ENCODE peak calls at places on chromosomes 4 and X, in nine cellular contexts. N is stimulated activated CD4-positive, alpha-beta T cell treated with anti-CD3 and anti-CD28 coated beads, Interleukin-4, amount 100 ng/mL, for 4 hours; A is AG09309; Z is RPMI7951; E is GM04504; T is fibroblast of villous mesenchyme; B is H4; P is amygdala; Q is amniotic stem cell. C is an unnamed sample.

GRCh38 chr4:141614878-141615586 is 21.4 kb upstream of the IL15 start:
- DNase-seq in N (no peak), A (no peak), Z (no peak), E (no peak), T (no peak), B (no peak), P (no peak), Q (no peak), C (no peak)

GRCh38 chr4:168832746-168833575 is 177.1 kb downstream of the CBR4 start:
- DNase-seq in N (no peak), A (no peak), Z (peak; percentile 46), E (no peak), T (no peak), B (no peak), P (peak; percentile 46), Q (no peak), C (no peak)

GRCh38 chrX:78327370-78328048 is at the start of gene CYSLTR1:
- DNase-seq in N (no peak), A (no peak), Z (no peak), E (no peak), T (no peak), B (no peak), P (no peak), Q (no peak), C (no peak)

GRCh38 chr4:159444668-159445067 is 341.8 kb downstream of the RAPGEF2 start:
- DNase-seq in N (no peak), A (peak; percentile 23), Z (peak; percentile 46), E (no peak), T (peak; percentile 28), B (peak; percentile 28), P (no peak), Q (no peak), C (no peak)

GRCh38 chr4:16843831-16844508 is 54.5 kb downstream of the LDB2 start:
- DNase-seq in N (no peak), A (peak; percentile 61), Z (peak; percentile 29), E (peak; percentile 53), T (peak; percentile 95), B (peak; percentile 88), P (no peak), Q (peak; percentile 9), C (peak; percentile 11)

GRCh38 chr4:26206981-26207380 is 113.8 kb upstream of the RBPJ start:
- DNase-seq in N (no peak), A (no peak), Z (no peak), E (no peak), T (no peak), B (no peak), P (no peak), Q (no peak), C (no peak)

GRCh38 chrX:11349020-11349419 is 55.8 kb downstream of the AMELX start:
- DNase-seq in N (no peak), A (no peak), Z (no peak), E (no peak), T (no peak), B (no peak), P (no peak), Q (no peak), C (no peak)

GRCh38 chr4:76153356-76153755 is 5.2 kb upstream of the NUP54 start:
- DNase-seq in N (no peak), A (no peak), Z (no peak), E (no peak), T (no peak), B (no peak), P (no peak), Q (no peak), C (no peak)

GRCh38 chrX:153702350-153703035 is 14.8 kb downstream of the SLC6A8 start:
- DNase-seq in N (no peak), A (no peak), Z (no peak), E (no peak), T (no peak), B (no peak), P (no peak), Q (no peak), C (no peak)

GRCh38 chr4:163600731-163601130 is 106.2 kb downstream of the TMA16 start:
- DNase-seq in N (no peak), A (no peak), Z (no peak), E (no peak), T (no peak), B (no peak), P (no peak), Q (no peak), C (no peak)

GRCh38 chr4:116180056-116180690 is 905.2 kb downstream of the TRAM1L1 start:
- DNase-seq in N (no peak), A (no peak), Z (peak; percentile 0), E (no peak), T (peak; percentile 8), B (peak; percentile 15), P (no peak), Q (no peak), C (peak; percentile 1)

GRCh38 chr4:37891221-37892159 is 606 bp downstream of the TBC1D1 start:
- DNase-seq in N (peak; percentile 66), A (no peak), Z (peak; percentile 33), E (no peak), T (no peak), B (no peak), P (no peak), Q (no peak), C (no peak)

GRCh38 chrX:25020391-25021131 is 4.8 kb upstream of the ARX start:
- DNase-seq in N (no peak), A (no peak), Z (no peak), E (no peak), T (no peak), B (no peak), P (no peak), Q (no peak), C (no peak)

GRCh38 chr4:122232633-122233032 is 80.5 kb downstream of the BLTP1 start:
- DNase-seq in N (no peak), A (no peak), Z (no peak), E (no peak), T (no peak), B (no peak), P (no peak), Q (no peak), C (no peak)

GRCh38 chr4:73593631-73594241 is 26.5 kb downstream of the RASSF6 start:
- DNase-seq in N (no peak), A (no peak), Z (peak; percentile 43), E (no peak), T (peak; percentile 52), B (no peak), P (no peak), Q (peak; percentile 23), C (no peak)

GRCh38 chr4:10008208-10009005 is 12.9 kb downstream of the SLC2A9 start:
- DNase-seq in N (no peak), A (no peak), Z (peak; percentile 87), E (no peak), T (no peak), B (peak; percentile 41), P (no peak), Q (no peak), C (no peak)

GRCh38 chr4:2341261-2341841 is 77.1 kb downstream of the ZFYVE28 start:
- DNase-seq in N (no peak), A (no peak), Z (no peak), E (no peak), T (no peak), B (no peak), P (no peak), Q (no peak), C (no peak)

GRCh38 chr4:30714408-30715031 is 5.6 kb upstream of the PCDH7 start:
- DNase-seq in N (no peak), A (no peak), Z (peak; percentile 15), E (no peak), T (peak; percentile 50), B (peak; percentile 70), P (peak; percentile 18), Q (peak; percentile 27), C (no peak)

GRCh38 chr4:141021397-141022194 is 111.7 kb downstream of the RNF150 start:
- DNase-seq in N (no peak), A (no peak), Z (peak; percentile 12), E (no peak), T (no peak), B (no peak), P (no peak), Q (no peak), C (no peak)

GRCh38 chr4:148849581-148849980 is 407.4 kb upstream of the NR3C2 start:
- DNase-seq in N (no peak), A (no peak), Z (no peak), E (no peak), T (no peak), B (no peak), P (no peak), Q (no peak), C (no peak)

GRCh38 chr4:12050357-12050756 is 621.7 kb upstream of the HS3ST1 start:
- DNase-seq in N (no peak), A (no peak), Z (no peak), E (no peak), T (no peak), B (no peak), P (no peak), Q (no peak), C (no peak)

GRCh38 chr4:1466034-1466960 is 60.1 kb upstream of the NKX1-1 start:
- DNase-seq in N (no peak), A (no peak), Z (no peak), E (no peak), T (no peak), B (no peak), P (no peak), Q (no peak), C (no peak)

GRCh38 chrX:136183175-136183574 is 35.8 kb downstream of the FHL1 start:
- DNase-seq in N (no peak), A (no peak), Z (no peak), E (no peak), T (no peak), B (no peak), P (no peak), Q (no peak), C (no peak)

GRCh38 chrX:153327561-153327960 is 6.0 kb upstream of the PNMA6F start:
- DNase-seq in N (no peak), A (no peak), Z (no peak), E (no peak), T (no peak), B (no peak), P (no peak), Q (no peak), C (no peak)

GRCh38 chrX:112669834-112670233 is 9.9 kb downstream of the LHFPL1 start:
- DNase-seq in N (no peak), A (no peak), Z (no peak), E (no peak), T (no peak), B (no peak), P (no peak), Q (no peak), C (no peak)

GRCh38 chr4:137414802-137415201 is 117.5 kb downstream of the PCDH18 start:
- DNase-seq in N (no peak), A (no peak), Z (no peak), E (no peak), T (no peak), B (no peak), P (no peak), Q (no peak), C (no peak)

GRCh38 chr4:55887594-55887993 is 34.1 kb downstream of the EXOC1 start:
- DNase-seq in N (no peak), A (no peak), Z (no peak), E (no peak), T (no peak), B (no peak), P (no peak), Q (no peak), C (no peak)

GRCh38 chrX:7330971-7331746 is 183.2 kb upstream of the PUDP start:
- DNase-seq in N (no peak), A (peak; percentile 91), Z (peak; percentile 6), E (peak; percentile 90), T (peak; percentile 91), B (no peak), P (peak; percentile 2), Q (peak; percentile 37), C (peak; percentile 76)

GRCh38 chrX:10685923-10686595 is 65.7 kb upstream of the MID1 start:
- DNase-seq in N (no peak), A (no peak), Z (peak; percentile 36), E (no peak), T (no peak), B (no peak), P (no peak), Q (no peak), C (no peak)

GRCh38 chr4:104210420-104210819 is 284.3 kb downstream of the CXXC4 start:
- DNase-seq in N (no peak), A (no peak), Z (no peak), E (no peak), T (no peak), B (no peak), P (no peak), Q (no peak), C (no peak)

GRCh38 chr4:177480796-177481195 is 38.6 kb upstream of the AGA start:
- DNase-seq in N (no peak), A (no peak), Z (peak; percentile 8), E (no peak), T (peak; percentile 86), B (no peak), P (no peak), Q (no peak), C (no peak)

C was measured in astrocyte of the cerebellum.